ENCODE peak calls at places on chromosomes 7 and 10, in ten cellular contexts. U is RCC 7860, X is anterior cingulate cortex, R is A172, I is H54, H is HT-29, F is left lobe of liver, B is immature natural killer cell, S is epithelial cell of proximal tubule, D is activated gamma-delta T cell treated with Interleukin-2 at 50 U/mL for 16 hours. Z is an unnamed sample.

GRCh38 chr7:29217112-29217511 is 22.5 kb downstream of the CHN2 start:
- DNase-seq in R (no peak), B (no peak), I (no peak), U (no peak), S (no peak), X (no peak), D (no peak), H (no peak), F (no peak), Z (no peak)

GRCh38 chr10:119734396-119735332 is 8.8 kb downstream of the INPP5F start:
- DNase-seq in B (no peak), I (no peak), H (no peak), F (no peak), X (no peak), R (peak), U (peak), S (no peak), D (no peak), Z (no peak)

GRCh38 chr7:34058791-34059550 is 153.6 kb downstream of the BMPER start:
- DNase-seq in R (no peak), D (no peak), F (no peak), B (no peak), X (peak), U (no peak), S (no peak), I (no peak), H (no peak), Z (no peak)

GRCh38 chr10:26378763-26379361 is 59.3 kb upstream of the APBB1IP start:
- DNase-seq in X (no peak), D (no peak), S (no peak), U (no peak), B (no peak), F (no peak), R (no peak), I (no peak), H (no peak), Z (no peak)

GRCh38 chr10:104170610-104171269 is 48.8 kb downstream of the SFR1 start:
- DNase-seq in R (no peak), B (no peak), H (no peak), D (no peak), F (no peak), S (no peak), X (no peak), I (no peak), U (no peak), Z (no peak)

GRCh38 chr7:4190021-4190981 is 491.8 kb upstream of the FOXK1 start:
- DNase-seq in H (no peak), I (no peak), B (no peak), U (no peak), X (no peak), D (no peak), R (no peak), S (peak), F (no peak), Z (no peak)

GRCh38 chr7:29337628-29338116 is 143.1 kb downstream of the CHN2 start:
- DNase-seq in I (no peak), D (peak), S (no peak), F (no peak), B (peak), U (no peak), H (no peak), R (peak), X (no peak), Z (no peak)

GRCh38 chr10:61397175-61397986 is 55.8 kb downstream of the TMEM26 start:
- DNase-seq in F (no peak), R (peak), X (no peak), D (no peak), U (no peak), B (peak), S (peak), I (no peak), H (no peak), Z (peak)

GRCh38 chr10:103663802-103664201 is 170.3 kb downstream of the NEURL1 start:
- DNase-seq in B (no peak), H (no peak), R (no peak), S (no peak), I (no peak), X (peak), D (no peak), U (no peak), F (peak), Z (no peak)

GRCh38 chr7:142799483-142799882 is 28.7 kb downstream of the PRSS2 start:
- DNase-seq in R (no peak), S (no peak), D (no peak), X (no peak), B (no peak), F (no peak), U (no peak), I (no peak), H (no peak), Z (no peak)

GRCh38 chr10:89032141-89032814 is 41.7 kb downstream of the FAS start:
- DNase-seq in U (peak), D (no peak), S (peak), R (peak), F (no peak), H (peak), B (no peak), X (no peak), I (peak), Z (no peak)

GRCh38 chr10:49568235-49568634 is 29.3 kb upstream of the ERCC6 start:
- DNase-seq in B (peak), R (peak), H (no peak), U (no peak), I (no peak), X (no peak), D (no peak), S (no peak), F (no peak), Z (no peak)

GRCh38 chr10:50558368-50558767 is 65.4 kb downstream of the SGMS1 start:
- DNase-seq in R (no peak), S (no peak), F (no peak), D (no peak), B (no peak), X (no peak), H (no peak), U (no peak), I (no peak), Z (no peak)

GRCh38 chr10:3763852-3764625 is 21.0 kb downstream of the KLF6 start:
- DNase-seq in F (peak), U (peak), X (no peak), H (peak), D (no peak), I (no peak), S (no peak), B (no peak), R (peak), Z (no peak)

GRCh38 chr10:88965016-88965415 is 12.4 kb upstream of the ACTA2 start:
- DNase-seq in I (no peak), B (no peak), H (no peak), D (no peak), X (no peak), R (no peak), U (no peak), S (no peak), F (no peak), Z (no peak)

GRCh38 chr7:118169146-118169545 is 14.8 kb upstream of the LSM8 start:
- DNase-seq in S (no peak), R (no peak), H (no peak), D (no peak), F (no peak), I (no peak), U (no peak), X (no peak), B (no peak), Z (no peak)

GRCh38 chr7:4706384-4707032 is 24.4 kb downstream of the FOXK1 start:
- DNase-seq in B (no peak), F (no peak), I (no peak), H (no peak), S (no peak), X (no peak), R (peak), U (peak), D (no peak), Z (no peak)

GRCh38 chr7:47231081-47231480 is 350.8 kb downstream of the TNS3 start:
- DNase-seq in X (no peak), B (no peak), S (no peak), I (no peak), H (no peak), F (no peak), U (no peak), R (no peak), D (no peak), Z (no peak)

GRCh38 chr10:76874151-76874550 is 763.5 kb downstream of the KCNMA1 start:
- DNase-seq in F (no peak), D (no peak), R (peak), U (no peak), S (no peak), H (no peak), I (no peak), B (no peak), X (no peak), Z (no peak)

GRCh38 chr7:33334349-33334748 is 205.0 kb downstream of the BBS9 start:
- DNase-seq in D (no peak), U (no peak), R (peak), B (no peak), S (no peak), H (peak), X (no peak), F (no peak), I (no peak), Z (no peak)

GRCh38 chr10:97593423-97593822 is 3.9 kb downstream of the C10orf62 start:
- DNase-seq in S (no peak), B (no peak), X (no peak), I (no peak), R (no peak), U (no peak), D (no peak), F (no peak), H (no peak), Z (no peak)

GRCh38 chr7:26157520-26158105 is 5.6 kb downstream of the NFE2L3 start:
- DNase-seq in U (no peak), H (peak), S (no peak), F (no peak), D (no peak), I (no peak), B (no peak), X (no peak), R (no peak), Z (no peak)

GRCh38 chr7:98470131-98470985 is 69.5 kb upstream of the BAIAP2L1 start:
- DNase-seq in I (no peak), U (no peak), X (no peak), H (no peak), R (no peak), B (no peak), F (peak), D (peak), S (no peak), Z (no peak)

GRCh38 chr7:22579961-22580360 is 80.0 kb upstream of the STEAP1B start:
- DNase-seq in U (no peak), I (no peak), X (no peak), R (no peak), F (no peak), S (no peak), D (no peak), B (no peak), H (no peak), Z (no peak)

GRCh38 chr10:43692051-43692825 is 43.6 kb upstream of the ZNF32 start:
- DNase-seq in U (no peak), I (no peak), X (no peak), S (no peak), H (no peak), F (no peak), B (no peak), R (no peak), D (no peak), Z (no peak)

Z was measured in naive B cell.